ENCODE peak calls at places on chromosome 18, in ten cellular contexts. One of them, this sample, is unnamed.

GRCh38 chr18:45517181-45517741 is 98.0 kb upstream of the SLC14A2 start:
- DNase-seq in heart right ventricle: peak; percentile 41
- DNase-seq in testis: peak; percentile 75
- DNase-seq in Kasumi-1: no peak
- DNase-seq in activated gamma-delta T cell treated with anti-CD3 and anti-CD28 coated beads, Interleukin-2, amount 50 U/mL, for 16 hours: no peak
- DNase-seq in BE2C: no peak
- DNase-seq in SHP77: no peak
- DNase-seq in Peyer's patch: no peak
- DNase-seq in CD8-positive, alpha-beta memory T cell: no peak
- DNase-seq in activated CD4-positive, CD25-positive, alpha-beta regulatory T cell: no peak
- DNase-seq in this sample: peak; percentile 84

GRCh38 chr18:5451130-5451529 is 92.7 kb downstream of the EPB41L3 start:
- DNase-seq in testis: no peak
- DNase-seq in activated CD4-positive, CD25-positive, alpha-beta regulatory T cell: no peak
- DNase-seq in SHP77: no peak
- DNase-seq in Kasumi-1: no peak
- DNase-seq in CD8-positive, alpha-beta memory T cell: no peak
- DNase-seq in activated gamma-delta T cell treated with anti-CD3 and anti-CD28 coated beads, Interleukin-2, amount 50 U/mL, for 16 hours: no peak
- DNase-seq in heart right ventricle: no peak
- DNase-seq in Peyer's patch: no peak
- DNase-seq in BE2C: no peak
- DNase-seq in this sample: peak; percentile 14

GRCh38 chr18:59049726-59050660 is 89.7 kb upstream of the SEC11C start:
- DNase-seq in heart right ventricle: no peak
- DNase-seq in Peyer's patch: no peak
- DNase-seq in BE2C: no peak
- DNase-seq in CD8-positive, alpha-beta memory T cell: no peak
- DNase-seq in Kasumi-1: no peak
- DNase-seq in testis: no peak
- DNase-seq in activated gamma-delta T cell treated with anti-CD3 and anti-CD28 coated beads, Interleukin-2, amount 50 U/mL, for 16 hours: no peak
- DNase-seq in activated CD4-positive, CD25-positive, alpha-beta regulatory T cell: no peak
- DNase-seq in SHP77: no peak
- DNase-seq in this sample: no peak

GRCh38 chr18:55268629-55269275 is 309.5 kb upstream of the CCDC68 start:
- DNase-seq in testis: no peak
- DNase-seq in activated gamma-delta T cell treated with anti-CD3 and anti-CD28 coated beads, Interleukin-2, amount 50 U/mL, for 16 hours: no peak
- DNase-seq in BE2C: no peak
- DNase-seq in CD8-positive, alpha-beta memory T cell: no peak
- DNase-seq in Peyer's patch: no peak
- DNase-seq in SHP77: no peak
- DNase-seq in heart right ventricle: no peak
- DNase-seq in Kasumi-1: no peak
- DNase-seq in activated CD4-positive, CD25-positive, alpha-beta regulatory T cell: no peak
- DNase-seq in this sample: no peak

GRCh38 chr18:49645836-49646235 is 84.0 kb downstream of the LIPG start:
- DNase-seq in BE2C: no peak
- DNase-seq in CD8-positive, alpha-beta memory T cell: no peak
- DNase-seq in activated gamma-delta T cell treated with anti-CD3 and anti-CD28 coated beads, Interleukin-2, amount 50 U/mL, for 16 hours: no peak
- DNase-seq in Kasumi-1: no peak
- DNase-seq in SHP77: no peak
- DNase-seq in testis: peak; percentile 84
- DNase-seq in heart right ventricle: peak; percentile 65
- DNase-seq in activated CD4-positive, CD25-positive, alpha-beta regulatory T cell: no peak
- DNase-seq in Peyer's patch: no peak
- DNase-seq in this sample: peak; percentile 90

GRCh38 chr18:29163596-29163995 is 986.7 kb upstream of the CDH2 start:
- DNase-seq in Peyer's patch: no peak
- DNase-seq in heart right ventricle: no peak
- DNase-seq in activated CD4-positive, CD25-positive, alpha-beta regulatory T cell: no peak
- DNase-seq in SHP77: no peak
- DNase-seq in testis: no peak
- DNase-seq in activated gamma-delta T cell treated with anti-CD3 and anti-CD28 coated beads, Interleukin-2, amount 50 U/mL, for 16 hours: no peak
- DNase-seq in Kasumi-1: no peak
- DNase-seq in CD8-positive, alpha-beta memory T cell: no peak
- DNase-seq in BE2C: no peak
- DNase-seq in this sample: peak; percentile 25

GRCh38 chr18:54878662-54879058 is 50.4 kb downstream of the RAB27B start:
- DNase-seq in activated gamma-delta T cell treated with anti-CD3 and anti-CD28 coated beads, Interleukin-2, amount 50 U/mL, for 16 hours: no peak
- DNase-seq in Peyer's patch: no peak
- DNase-seq in CD8-positive, alpha-beta memory T cell: no peak
- DNase-seq in testis: no peak
- DNase-seq in Kasumi-1: no peak
- DNase-seq in SHP77: no peak
- DNase-seq in BE2C: no peak
- DNase-seq in activated CD4-positive, CD25-positive, alpha-beta regulatory T cell: no peak
- DNase-seq in heart right ventricle: no peak
- DNase-seq in this sample: no peak

GRCh38 chr18:45084207-45084606 is 403.5 kb downstream of the SETBP1 start:
- DNase-seq in heart right ventricle: no peak
- DNase-seq in SHP77: no peak
- DNase-seq in Kasumi-1: no peak
- DNase-seq in CD8-positive, alpha-beta memory T cell: no peak
- DNase-seq in Peyer's patch: no peak
- DNase-seq in activated gamma-delta T cell treated with anti-CD3 and anti-CD28 coated beads, Interleukin-2, amount 50 U/mL, for 16 hours: no peak
- DNase-seq in testis: peak; percentile 48
- DNase-seq in activated CD4-positive, CD25-positive, alpha-beta regulatory T cell: no peak
- DNase-seq in BE2C: no peak
- DNase-seq in this sample: no peak

GRCh38 chr18:64171576-64171975 is 22.7 kb upstream of the LINC00305 start:
- DNase-seq in activated CD4-positive, CD25-positive, alpha-beta regulatory T cell: no peak
- DNase-seq in CD8-positive, alpha-beta memory T cell: no peak
- DNase-seq in testis: no peak
- DNase-seq in Peyer's patch: no peak
- DNase-seq in activated gamma-delta T cell treated with anti-CD3 and anti-CD28 coated beads, Interleukin-2, amount 50 U/mL, for 16 hours: no peak
- DNase-seq in SHP77: no peak
- DNase-seq in BE2C: no peak
- DNase-seq in Kasumi-1: no peak
- DNase-seq in heart right ventricle: no peak
- DNase-seq in this sample: peak; percentile 4

GRCh38 chr18:24910217-24910616 is 441.7 kb downstream of the ZNF521 start:
- DNase-seq in CD8-positive, alpha-beta memory T cell: no peak
- DNase-seq in testis: no peak
- DNase-seq in activated CD4-positive, CD25-positive, alpha-beta regulatory T cell: no peak
- DNase-seq in SHP77: no peak
- DNase-seq in Peyer's patch: no peak
- DNase-seq in activated gamma-delta T cell treated with anti-CD3 and anti-CD28 coated beads, Interleukin-2, amount 50 U/mL, for 16 hours: no peak
- DNase-seq in BE2C: no peak
- DNase-seq in Kasumi-1: no peak
- DNase-seq in heart right ventricle: no peak
- DNase-seq in this sample: peak; percentile 15